ENCODE peak calls at places on chromosomes 16 and 17, in seven cellular contexts. One of them, this sample, is unnamed.

GRCh38 chr17:77829871-77830799 is 128.4 kb upstream of the TNRC6C start:
- DNase-seq in ovary: peak; percentile 27
- DNase-seq in heart right ventricle: peak; percentile 86
- DNase-seq in putamen: peak; percentile 39
- DNase-seq in PC-9: no peak
- DNase-seq in hypothalamus: no peak
- DNase-seq in upper lobe of right lung: peak; percentile 68
- DNase-seq in this sample: no peak

GRCh38 chr16:79283578-79283977 is 317.0 kb downstream of the MAF start:
- DNase-seq in hypothalamus: no peak
- DNase-seq in PC-9: no peak
- DNase-seq in upper lobe of right lung: no peak
- DNase-seq in ovary: no peak
- DNase-seq in putamen: no peak
- DNase-seq in heart right ventricle: no peak
- DNase-seq in this sample: no peak

GRCh38 chr17:65409381-65409780 is 152.1 kb downstream of the AXIN2 start:
- DNase-seq in putamen: no peak
- DNase-seq in upper lobe of right lung: no peak
- DNase-seq in hypothalamus: no peak
- DNase-seq in PC-9: no peak
- DNase-seq in ovary: no peak
- DNase-seq in heart right ventricle: no peak
- DNase-seq in this sample: no peak

GRCh38 chr17:77899494-77899893 is 59.0 kb upstream of the TNRC6C start:
- DNase-seq in putamen: no peak
- DNase-seq in ovary: no peak
- DNase-seq in upper lobe of right lung: peak; percentile 57
- DNase-seq in hypothalamus: no peak
- DNase-seq in PC-9: no peak
- DNase-seq in heart right ventricle: no peak
- DNase-seq in this sample: no peak

GRCh38 chr16:7013990-7014389 is 318.7 kb upstream of the RBFOX1 start:
- DNase-seq in putamen: no peak
- DNase-seq in PC-9: no peak
- DNase-seq in upper lobe of right lung: no peak
- DNase-seq in ovary: no peak
- DNase-seq in heart right ventricle: no peak
- DNase-seq in hypothalamus: no peak
- DNase-seq in this sample: no peak

GRCh38 chr17:81481011-81481799 is 31.4 kb downstream of the ACTG1 start:
- DNase-seq in PC-9: no peak
- DNase-seq in heart right ventricle: peak; percentile 72
- DNase-seq in ovary: peak; percentile 83
- DNase-seq in upper lobe of right lung: peak; percentile 83
- DNase-seq in putamen: peak; percentile 86
- DNase-seq in hypothalamus: peak; percentile 35
- DNase-seq in this sample: peak; percentile 63

GRCh38 chr16:303760-304505 is 21.0 kb downstream of the PDIA2 start:
- DNase-seq in upper lobe of right lung: no peak
- DNase-seq in ovary: no peak
- DNase-seq in PC-9: no peak
- DNase-seq in hypothalamus: no peak
- DNase-seq in putamen: no peak
- DNase-seq in heart right ventricle: no peak
- DNase-seq in this sample: no peak

GRCh38 chr16:74748710-74749073 is 25.9 kb downstream of the FA2H start:
- DNase-seq in heart right ventricle: no peak
- DNase-seq in putamen: peak; percentile 90
- DNase-seq in upper lobe of right lung: no peak
- DNase-seq in PC-9: no peak
- DNase-seq in hypothalamus: no peak
- DNase-seq in ovary: no peak
- DNase-seq in this sample: peak; percentile 64

GRCh38 chr17:61632826-61633225 is 41.8 kb upstream of the NACA2 start:
- DNase-seq in hypothalamus: no peak
- DNase-seq in heart right ventricle: no peak
- DNase-seq in putamen: no peak
- DNase-seq in PC-9: no peak
- DNase-seq in upper lobe of right lung: no peak
- DNase-seq in ovary: no peak
- DNase-seq in this sample: no peak

GRCh38 chr16:66900721-66901441 is 17.8 kb downstream of the CDH16 start:
- DNase-seq in putamen: no peak
- DNase-seq in upper lobe of right lung: no peak
- DNase-seq in heart right ventricle: peak; percentile 33
- DNase-seq in PC-9: no peak
- DNase-seq in hypothalamus: no peak
- DNase-seq in ovary: peak; percentile 64
- DNase-seq in this sample: peak; percentile 76

GRCh38 chr17:77286641-77287431 is 146.1 kb downstream of the SEC14L1 start:
- DNase-seq in putamen: no peak
- DNase-seq in ovary: peak; percentile 47
- DNase-seq in hypothalamus: no peak
- DNase-seq in upper lobe of right lung: peak; percentile 85
- DNase-seq in heart right ventricle: peak; percentile 49
- DNase-seq in PC-9: peak; percentile 87
- DNase-seq in this sample: no peak

GRCh38 chr17:77282524-77283515 is 142.1 kb downstream of the SEC14L1 start:
- DNase-seq in putamen: no peak
- DNase-seq in heart right ventricle: no peak
- DNase-seq in hypothalamus: no peak
- DNase-seq in PC-9: peak; percentile 32
- DNase-seq in upper lobe of right lung: peak; percentile 73
- DNase-seq in ovary: no peak
- DNase-seq in this sample: no peak

GRCh38 chr16:68995011-68995504 is 110.4 kb upstream of the HAS3 start:
- DNase-seq in ovary: no peak
- DNase-seq in putamen: no peak
- DNase-seq in upper lobe of right lung: no peak
- DNase-seq in heart right ventricle: no peak
- DNase-seq in hypothalamus: no peak
- DNase-seq in PC-9: peak; percentile 25
- DNase-seq in this sample: no peak

GRCh38 chr16:728131-728889 is 1.4 kb downstream of the HAGHL start:
- DNase-seq in putamen: no peak
- DNase-seq in heart right ventricle: no peak
- DNase-seq in ovary: no peak
- DNase-seq in upper lobe of right lung: peak; percentile 88
- DNase-seq in hypothalamus: no peak
- DNase-seq in PC-9: peak; percentile 87
- DNase-seq in this sample: no peak

GRCh38 chr16:64133396-64133795 is 988.5 kb downstream of the CDH11 start:
- DNase-seq in PC-9: no peak
- DNase-seq in upper lobe of right lung: no peak
- DNase-seq in hypothalamus: no peak
- DNase-seq in putamen: peak; percentile 27
- DNase-seq in heart right ventricle: peak; percentile 11
- DNase-seq in ovary: no peak
- DNase-seq in this sample: no peak

GRCh38 chr16:8677481-8677880 is 3.1 kb downstream of the ABAT start:
- DNase-seq in PC-9: peak; percentile 33
- DNase-seq in heart right ventricle: no peak
- DNase-seq in ovary: no peak
- DNase-seq in hypothalamus: no peak
- DNase-seq in upper lobe of right lung: no peak
- DNase-seq in putamen: no peak
- DNase-seq in this sample: no peak

GRCh38 chr17:57915532-57915931 is 39.7 kb downstream of the CUEDC1 start:
- DNase-seq in heart right ventricle: no peak
- DNase-seq in upper lobe of right lung: no peak
- DNase-seq in PC-9: no peak
- DNase-seq in ovary: no peak
- DNase-seq in putamen: no peak
- DNase-seq in hypothalamus: no peak
- DNase-seq in this sample: no peak

This sample was measured in chondrocyte.